ENCODE peak calls at places on chromosomes 11 and 22, in six cellular contexts. A is endothelial cell of umbilical vein, L is GM23338, Q is HepG2, F is HCT116, Y is esophagus muscularis mucosa. S is an unnamed sample.

GRCh38 chr22:45105281-45105700 is 58.4 kb upstream of the NUP50 start:
- DNase-seq in Q (peak), A (no peak), L (no peak), Y (no peak), F (no peak), S (peak)

GRCh38 chr11:17574141-17574798 is 27.2 kb downstream of the OTOG start:
- DNase-seq in F (no peak), Y (no peak), L (no peak), Q (no peak), A (no peak), S (no peak)

GRCh38 chr11:123047265-123047946 is 14.5 kb downstream of the HSPA8 start:
- DNase-seq in Q (no peak), L (no peak), Y (no peak), A (no peak), F (no peak), S (no peak)

GRCh38 chr11:60265373-60266214 is 14.9 kb upstream of the MS4A4A start:
- DNase-seq in L (peak), Q (peak), Y (no peak), A (peak), F (peak), S (peak)

GRCh38 chr11:97722721-97723120 is 1298.0 kb upstream of the CNTN5 start:
- DNase-seq in Q (no peak), A (no peak), Y (no peak), L (peak), F (no peak), S (no peak)

GRCh38 chr22:21590809-21591641 is 23.5 kb downstream of the UBE2L3 start:
- DNase-seq in Q (no peak), A (no peak), F (no peak), Y (no peak), L (no peak), S (no peak)

GRCh38 chr22:30875481-30876215 is 92.9 kb downstream of the MORC2 start:
- DNase-seq in A (no peak), F (no peak), L (no peak), Q (no peak), Y (no peak), S (no peak)

GRCh38 chr11:118194835-118195627 is 18.6 kb upstream of the SCN2B start:
- DNase-seq in L (no peak), F (no peak), Q (peak), Y (no peak), A (peak), S (no peak)

GRCh38 chr11:28384418-28384817 is 276.2 kb downstream of the METTL15 start:
- DNase-seq in A (no peak), Q (no peak), F (no peak), Y (no peak), L (no peak), S (no peak)

GRCh38 chr11:16603245-16603644 is 135.2 kb upstream of the C11orf58 start:
- DNase-seq in Y (no peak), A (no peak), F (no peak), L (peak), Q (no peak), S (no peak)

DNA sequence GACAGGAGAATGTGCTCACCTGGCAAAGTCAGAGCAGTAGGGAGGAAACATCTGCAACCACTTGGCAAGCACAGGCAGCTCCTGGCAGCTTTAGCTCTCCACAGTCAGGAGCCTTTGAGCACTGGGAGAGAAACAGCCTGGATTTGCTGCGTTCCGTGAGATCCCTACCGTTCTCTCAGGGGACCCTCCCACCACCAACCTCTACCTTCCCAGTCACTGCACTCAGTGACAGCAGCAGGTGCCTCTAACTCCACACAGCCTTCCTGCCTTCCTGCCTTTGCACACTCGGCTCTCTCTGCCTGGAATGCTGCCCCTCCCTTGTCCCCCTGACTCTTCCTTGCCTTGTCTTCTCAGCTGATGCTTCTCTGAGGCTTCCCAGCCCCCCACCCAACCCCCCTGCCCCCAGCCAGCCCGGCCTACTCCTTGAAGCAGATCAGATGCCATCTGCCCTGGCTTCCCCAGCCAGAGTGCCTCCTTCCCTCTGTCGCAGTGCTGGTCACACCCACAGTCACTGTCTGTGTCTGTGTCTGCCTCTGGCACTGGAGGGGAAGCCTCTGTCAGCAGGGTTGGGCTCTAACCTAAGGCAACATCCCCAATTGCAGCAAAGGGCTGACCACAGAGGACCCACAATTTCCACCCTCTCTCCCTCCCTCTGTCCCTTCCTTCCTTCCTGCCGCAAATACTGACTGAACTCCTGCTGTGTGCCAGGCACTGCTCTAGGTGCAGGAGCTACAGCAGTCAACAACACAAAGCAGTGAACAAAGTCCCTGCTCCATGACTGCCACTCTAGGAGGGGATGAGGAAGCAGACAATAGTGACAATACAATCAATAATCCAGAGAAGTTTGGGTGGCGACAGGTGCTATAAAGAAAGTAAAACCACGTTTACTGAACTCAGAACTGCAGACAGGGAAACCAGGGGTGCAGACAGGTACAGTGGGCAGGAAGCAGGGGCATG is 14.8 kb upstream of the TSKU start:
- DNase-seq in A (peak), F (no peak), L (no peak), Q (peak), Y (no peak), S (no peak)
- H3K27ac ChIP-seq in A (no peak), F (no peak), L (no peak), Q (peak), Y (peak), S (no peak)

DNA sequence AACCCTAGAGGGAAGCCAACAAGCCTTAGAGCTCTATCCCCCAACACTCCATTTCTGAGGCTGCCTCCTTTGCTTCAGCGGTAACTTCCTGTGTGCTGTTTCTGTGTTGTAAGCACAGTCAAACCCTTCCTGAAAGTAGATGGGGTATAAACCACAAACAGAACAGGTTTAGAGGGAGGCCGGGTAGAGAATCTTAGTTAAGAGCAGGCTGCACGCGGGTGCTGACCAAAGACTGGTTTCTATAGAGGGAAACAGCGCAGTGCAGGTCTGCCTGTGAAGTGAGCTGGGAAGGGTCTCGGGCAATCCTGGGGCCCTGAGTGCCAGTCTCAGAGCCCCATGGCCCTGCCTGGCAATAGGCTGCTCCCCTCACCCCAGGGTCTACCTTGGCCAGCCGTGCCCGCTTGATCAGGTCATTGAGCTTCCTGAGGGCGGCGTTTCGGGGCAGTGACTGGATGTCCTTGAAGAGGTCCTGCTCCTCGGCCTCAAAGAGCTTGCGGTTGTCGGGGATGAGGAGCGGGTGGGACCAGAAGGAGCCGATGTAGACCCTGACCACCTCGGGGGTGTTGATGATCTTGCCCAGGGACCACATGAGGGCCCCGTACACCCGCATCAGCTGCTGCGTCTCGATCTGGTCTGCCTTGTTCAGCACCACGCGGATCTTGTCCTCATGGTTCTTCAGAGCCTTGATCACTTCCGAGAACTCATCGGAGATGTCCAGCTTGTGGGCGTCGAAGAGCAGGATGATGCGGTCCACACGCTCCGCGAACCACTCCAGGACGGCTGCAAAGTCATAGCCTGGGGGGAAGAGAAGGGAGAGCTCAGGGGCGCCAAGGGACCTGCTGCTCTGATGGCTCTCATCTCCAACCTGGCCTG is 15.3 kb upstream of the CDC42BPG start:
- DNase-seq in Y (no peak), A (no peak), F (no peak), Q (no peak), L (no peak), S (no peak)
- TF ChIP-seq POLR2AphosphoS5 in Y (no peak), A (no peak), F (no peak), Q (no peak), L (no peak), S (no peak)

DNA sequence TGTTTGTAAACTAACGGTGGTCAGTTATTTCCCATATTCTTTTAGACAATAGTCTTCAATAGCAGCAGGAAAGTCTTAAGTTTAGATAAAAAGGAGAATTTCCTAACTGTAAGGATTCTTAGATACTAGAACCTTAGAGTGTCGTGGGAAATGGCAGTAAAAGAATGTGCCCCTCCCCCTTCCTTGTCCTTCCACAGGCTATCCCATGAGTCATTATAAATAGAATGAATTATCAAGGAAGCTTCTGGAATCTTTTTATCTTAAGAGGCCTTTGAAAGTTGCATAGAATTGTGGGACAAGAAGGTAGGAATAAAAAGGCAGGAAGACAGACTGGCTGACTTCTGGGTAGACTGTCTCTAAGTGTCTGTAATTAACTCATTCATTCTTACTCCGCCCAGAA is 165.2 kb upstream of the TBCEL start:
- DNase-seq in A (peak), Y (no peak), Q (no peak), L (peak), F (no peak), S (no peak)
- H3K27ac ChIP-seq in A (no peak), Y (no peak), Q (no peak), L (no peak), F (no peak), S (no peak)

DNA sequence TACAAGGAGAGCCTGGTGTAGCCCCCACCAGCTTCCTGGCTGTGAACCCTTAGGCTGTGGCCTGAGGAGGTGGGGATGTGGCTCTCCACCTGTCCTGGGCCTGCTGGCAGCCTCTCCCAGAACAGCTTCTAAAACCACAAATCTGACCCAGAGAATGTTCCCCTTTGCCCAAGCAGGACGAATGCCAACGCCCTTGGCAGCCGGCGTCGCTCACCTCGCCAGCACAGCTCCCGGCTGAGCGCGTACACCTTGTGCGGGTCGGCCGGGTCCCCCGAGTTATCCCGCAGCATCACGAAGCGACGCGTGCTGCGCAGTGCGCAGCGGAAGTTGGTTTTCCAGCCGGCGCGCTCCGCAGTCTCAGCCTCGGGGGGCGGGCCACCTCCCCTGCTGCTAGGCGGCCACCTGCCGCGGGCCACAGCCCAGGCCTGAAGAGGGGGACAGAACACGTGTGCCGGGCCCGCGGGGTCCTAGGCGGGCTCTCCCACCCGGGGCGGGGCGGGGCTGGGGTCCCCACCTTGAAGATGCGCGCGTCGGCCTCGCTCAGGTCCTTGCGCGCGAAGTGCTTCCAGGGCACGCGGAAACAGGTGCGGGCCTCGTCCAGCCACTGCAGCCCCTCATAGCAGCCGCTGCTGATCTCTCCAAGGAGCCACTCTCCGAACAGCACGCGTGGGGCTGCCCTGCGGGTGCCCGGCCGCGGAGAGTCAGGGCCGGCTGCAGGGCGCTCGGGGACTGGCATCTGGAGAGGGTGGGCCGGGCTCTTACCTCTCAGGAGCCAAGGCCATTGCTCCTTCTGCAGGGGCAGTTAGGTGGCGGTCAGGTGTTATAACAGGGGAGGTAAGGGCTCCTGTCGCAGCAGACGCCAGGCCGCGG is 932 bp downstream of the IRF7 start:
- DNase-seq in A (no peak), Q (no peak), F (no peak), Y (no peak), L (no peak), S (no peak)
- TF ChIP-seq POLR2AphosphoS5 in A (no peak), Q (no peak), F (no peak), Y (no peak), L (no peak), S (no peak)

DNA sequence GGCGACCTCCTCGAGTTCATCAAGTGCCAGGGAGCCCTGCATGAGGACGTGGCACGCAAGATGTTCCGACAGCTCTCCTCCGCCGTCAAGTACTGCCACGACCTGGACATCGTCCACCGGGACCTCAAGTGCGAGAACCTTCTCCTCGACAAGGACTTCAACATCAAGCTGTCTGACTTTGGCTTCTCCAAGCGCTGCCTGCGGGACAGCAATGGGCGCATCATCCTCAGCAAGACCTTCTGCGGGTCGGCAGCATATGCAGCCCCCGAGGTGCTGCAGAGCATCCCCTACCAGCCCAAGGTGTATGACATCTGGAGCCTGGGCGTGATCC is 542 bp downstream of the TSSK2 start:
- DNase-seq in L (no peak), A (no peak), Y (no peak), Q (no peak), F (no peak), S (no peak)
- H3K27ac ChIP-seq in L (no peak), A (no peak), Y (no peak), Q (no peak), F (no peak), S (no peak)

GRCh38 chr22:46116491-46116958 is 33.8 kb upstream of the PPARA start:
- DNase-seq in Y (peak), Q (peak), A (peak), L (peak), F (peak), S (no peak)
- TF ChIP-seq POLR2AphosphoS5 in Y (no peak), Q (no peak), A (no peak), L (no peak), F (peak), S (peak)

GRCh38 chr11:121420398-121420797 is 31.7 kb upstream of the SORL1 start:
- DNase-seq in A (no peak), Q (no peak), Y (no peak), F (no peak), L (no peak), S (no peak)

GRCh38 chr11:121416909-121417567 is 35.1 kb upstream of the SORL1 start:
- DNase-seq in Q (no peak), A (peak), F (no peak), L (no peak), Y (peak), S (no peak)

GRCh38 chr11:121419839-121420238 is 32.3 kb upstream of the SORL1 start:
- DNase-seq in Q (no peak), Y (no peak), L (no peak), F (no peak), A (no peak), S (no peak)

GRCh38 chr11:121417607-121418006 is 34.5 kb upstream of the SORL1 start:
- DNase-seq in L (no peak), Y (no peak), Q (no peak), A (no peak), F (no peak), S (no peak)

DNA sequence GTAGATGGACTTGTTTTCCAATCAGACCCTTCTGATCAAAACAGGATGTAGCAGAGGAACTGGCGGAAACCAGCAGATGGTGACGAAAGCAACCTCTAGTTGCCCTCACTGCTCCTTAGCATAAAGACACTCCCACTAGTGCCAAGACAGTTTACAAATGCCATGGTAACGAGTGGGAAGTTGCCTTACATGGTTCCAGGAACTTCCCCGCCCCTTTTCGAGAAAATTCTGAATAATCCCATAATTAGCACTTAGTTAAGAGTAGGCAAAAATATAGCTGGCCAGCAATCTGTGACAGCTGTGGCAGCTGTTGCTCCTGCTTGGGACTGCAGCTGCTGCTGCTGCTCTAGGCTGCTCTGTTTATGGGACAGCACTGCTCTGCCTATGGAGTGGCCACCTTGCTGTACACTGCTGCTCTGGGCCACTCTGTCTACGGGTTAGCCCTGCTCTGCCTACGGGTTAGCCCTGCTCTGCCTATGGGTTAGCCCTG is 33.4 kb upstream of the SORL1 start:
- DNase-seq in Y (no peak), F (no peak), Q (no peak), L (no peak), A (no peak), S (no peak)
- H3K27ac ChIP-seq in Y (no peak), F (no peak), Q (no peak), L (no peak), A (no peak), S (no peak)

GRCh38 chr11:72113170-72113808 is 794 bp upstream of the ANAPC15 start:
- DNase-seq in L (no peak), Q (no peak), A (no peak), Y (no peak), F (no peak), S (no peak)

GRCh38 chr11:72111300-72111699 is 1.2 kb downstream of the ANAPC15 start:
- DNase-seq in A (no peak), F (no peak), Y (no peak), L (no peak), Q (no peak), S (no peak)

GRCh38 chr11:72114570-72114969 is 2.1 kb upstream of the ANAPC15 start:
- DNase-seq in A (no peak), Y (no peak), Q (no peak), L (no peak), F (no peak), S (no peak)

GRCh38 chr11:72112541-72113136 is at the start of gene ANAPC15:
- DNase-seq in Q (peak), L (peak), F (peak), A (peak), Y (peak), S (peak)

DNA sequence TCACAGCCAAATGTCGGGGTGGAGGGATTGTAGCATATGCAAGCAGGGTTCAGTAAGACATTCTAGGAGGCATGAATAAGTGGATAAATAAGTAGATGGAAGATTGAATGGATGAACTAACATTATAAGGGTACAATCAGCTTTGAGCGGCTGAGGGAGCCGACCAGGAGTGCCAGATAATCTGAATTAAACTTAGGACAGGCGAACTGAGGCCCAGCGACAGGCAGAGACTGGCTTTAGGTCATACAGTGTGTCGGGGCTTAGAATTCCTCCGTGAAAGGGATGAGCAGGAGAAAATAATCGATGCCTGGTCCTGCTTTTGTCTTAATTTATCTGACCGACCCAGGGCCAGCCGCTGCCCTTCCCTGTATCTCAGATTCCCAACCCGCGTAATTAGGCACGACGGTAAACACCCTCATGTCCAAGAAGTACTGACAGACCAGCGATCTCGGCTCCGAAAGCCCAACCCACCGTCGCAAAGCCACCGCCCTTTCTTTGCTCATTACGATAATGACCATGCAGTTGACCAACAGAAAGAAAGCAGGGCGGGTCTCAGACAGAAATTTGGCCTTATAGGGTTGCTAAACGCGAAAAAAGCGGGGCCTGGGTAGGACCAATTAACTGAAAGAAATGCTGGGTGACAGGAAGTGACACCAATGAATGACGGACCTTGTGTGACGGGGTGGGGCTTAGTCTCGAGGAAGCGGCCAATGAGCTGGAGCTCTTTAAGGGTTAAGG is 523 bp downstream of the ANAPC15 start:
- DNase-seq in A (peak), F (peak), Q (peak), Y (peak), L (peak), S (peak)
- TF ChIP-seq POLR2AphosphoS5 in A (peak), F (peak), Q (peak), Y (peak), L (peak), S (peak)